ENCODE peak calls at places on chromosomes 4 and X, in seven cellular contexts. A, T, I, E, G, H and U are unnamed samples.

GRCh38 chr4:7281316-7282093 is 89.2 kb downstream of the SORCS2 start:
- DNase-seq in H (no peak), T (peak), G (no peak), A (no peak), E (no peak), I (no peak), U (no peak)

GRCh38 chr4:176778491-176778890 is 14.2 kb downstream of the VEGFC start:
- DNase-seq in H (no peak), E (no peak), G (no peak), T (peak), I (no peak), A (no peak), U (peak)

GRCh38 chr4:150231108-150231770 is 153.0 kb downstream of the DCLK2 start:
- DNase-seq in I (no peak), E (no peak), H (no peak), T (peak), G (no peak), A (no peak), U (peak)

GRCh38 chrX:35340451-35340850 is 397.9 kb downstream of the FAM47B start:
- DNase-seq in I (no peak), G (no peak), E (no peak), T (no peak), A (no peak), H (no peak), U (peak)

GRCh38 chr4:125741825-125742452 is 427.2 kb downstream of the FAT4 start:
- DNase-seq in T (peak), A (no peak), I (no peak), G (no peak), H (no peak), E (no peak), U (peak)

GRCh38 chr4:158722291-158722916 is 792 bp downstream of the PPID start:
- DNase-seq in T (peak), G (no peak), I (peak), H (no peak), E (peak), A (peak), U (peak)

GRCh38 chr4:128468485-128468989 is 180.9 kb upstream of the PGRMC2 start:
- DNase-seq in H (no peak), I (no peak), G (no peak), T (peak), A (no peak), E (no peak), U (peak)

GRCh38 chrX:129726307-129727111 is 12.3 kb upstream of the XPNPEP2 start:
- DNase-seq in E (peak), I (peak), A (peak), G (peak), T (peak), H (peak), U (peak)

GRCh38 chr4:82753238-82753637 is 45.4 kb downstream of the SCD5 start:
- DNase-seq in E (no peak), T (no peak), A (no peak), I (no peak), H (no peak), G (peak), U (no peak)

GRCh38 chr4:151771664-151772063 is 10.9 kb upstream of the GATB start:
- DNase-seq in I (no peak), E (no peak), T (no peak), G (no peak), A (no peak), H (no peak), U (no peak)

GRCh38 chrX:41327359-41327758 is 6.6 kb upstream of the DDX3X start:
- DNase-seq in H (no peak), G (no peak), T (no peak), A (no peak), E (no peak), I (no peak), U (no peak)

GRCh38 chr4:168154546-168155277 is 62.4 kb downstream of the ANXA10 start:
- DNase-seq in G (no peak), H (no peak), T (no peak), I (no peak), A (no peak), E (no peak), U (no peak)

GRCh38 chrX:136193771-136194170 is 46.4 kb downstream of the FHL1 start:
- DNase-seq in T (no peak), E (no peak), G (peak), A (no peak), H (no peak), I (no peak), U (no peak)

GRCh38 chr4:98446499-98447375 is 185.6 kb downstream of the RAP1GDS1 start:
- DNase-seq in A (no peak), E (no peak), I (no peak), T (peak), H (no peak), G (no peak), U (peak)

GRCh38 chrX:10119399-10119990 is 37.3 kb upstream of the CLCN4 start:
- DNase-seq in G (peak), I (peak), H (peak), A (peak), T (peak), E (peak), U (peak)

GRCh38 chr4:138225477-138225876 is 16.7 kb downstream of the SLC7A11 start:
- DNase-seq in T (peak), I (no peak), G (no peak), E (no peak), A (no peak), H (no peak), U (no peak)

GRCh38 chrX:149205937-149206336 is 299.2 kb downstream of the IDS start:
- DNase-seq in G (no peak), E (no peak), H (no peak), T (no peak), I (no peak), A (no peak), U (no peak)

GRCh38 chrX:149208285-149208684 is 296.8 kb downstream of the IDS start:
- DNase-seq in A (no peak), E (no peak), T (no peak), H (no peak), G (no peak), I (no peak), U (no peak)

GRCh38 chrX:149207518-149207917 is 297.6 kb downstream of the IDS start:
- DNase-seq in G (no peak), H (no peak), I (no peak), E (no peak), T (no peak), A (no peak), U (no peak)
- H3K9ac ChIP-seq in G (no peak), H (no peak), I (no peak), E (no peak), T (no peak), A (no peak), U (no peak)

DNA sequence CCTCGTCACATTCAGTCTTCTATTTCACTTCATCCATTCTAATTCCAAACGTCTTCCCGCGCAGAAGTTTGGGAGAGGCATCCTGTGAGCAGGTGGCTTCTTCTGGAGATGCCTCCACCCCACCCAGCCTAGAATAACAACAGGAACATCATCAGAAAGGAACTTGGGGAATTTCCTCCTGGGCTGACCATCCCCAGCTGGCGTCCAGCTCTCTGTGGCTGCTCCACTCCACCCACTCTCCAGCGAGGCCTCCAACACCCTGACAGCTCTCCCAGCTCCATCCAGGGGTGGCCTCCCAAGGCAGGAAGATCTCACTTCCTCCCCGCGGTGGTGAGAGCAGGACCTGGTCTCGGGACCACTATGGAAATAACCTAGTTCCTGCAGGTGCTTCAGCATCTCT is 5.5 kb upstream of the C4orf50 start:
- DNase-seq in I (no peak), E (no peak), T (no peak), H (no peak), G (no peak), A (no peak), U (no peak)
- H2BK120ac ChIP-seq in I (no peak), E (no peak), T (no peak), H (no peak), G (no peak), A (no peak), U (no peak)

GRCh38 chrX:48961585-48962091 is 4.2 kb upstream of the OTUD5 start:
- DNase-seq in E (peak), T (peak), I (no peak), H (no peak), A (no peak), G (no peak), U (peak)
- H3K9ac ChIP-seq in E (no peak), T (no peak), I (no peak), H (no peak), A (no peak), G (no peak), U (no peak)

DNA sequence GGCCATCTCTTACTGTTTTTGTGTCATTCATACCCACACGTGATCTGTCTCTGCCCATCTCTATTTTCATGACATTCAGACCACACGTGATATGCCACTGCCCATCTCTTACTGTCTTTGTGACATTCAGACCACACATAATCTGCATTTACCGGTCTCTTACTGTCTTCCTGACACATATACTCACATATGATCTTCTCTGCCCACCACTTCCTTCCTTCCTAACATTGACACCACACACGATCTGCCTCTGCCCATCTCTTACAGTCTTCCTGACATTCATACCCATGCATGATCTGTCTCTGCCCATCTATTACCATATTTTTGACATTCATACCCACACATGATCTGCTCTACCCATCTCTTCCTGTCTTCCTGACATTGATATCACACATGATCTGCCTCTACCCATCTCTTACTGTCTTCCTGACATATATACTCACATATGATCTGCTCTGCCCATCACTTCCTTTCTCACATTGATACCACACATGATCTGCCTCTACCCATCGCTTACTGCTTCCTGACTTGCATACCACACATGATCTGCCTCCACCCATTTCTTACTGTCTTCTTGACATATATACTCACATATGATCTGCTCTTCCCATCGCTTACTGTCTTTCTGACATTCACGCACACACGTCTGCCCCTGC is 36.1 kb downstream of the SCML1 start:
- DNase-seq in I (no peak), E (no peak), H (no peak), G (no peak), A (no peak), T (no peak), U (no peak)
- H2BK120ac ChIP-seq in I (no peak), E (no peak), H (no peak), G (no peak), A (no peak), T (no peak), U (no peak)

GRCh38 chrX:53224860-53225797 is at the start of gene KDM5C:
- DNase-seq in I (peak), H (peak), G (peak), T (peak), E (peak), A (peak), U (peak)

GRCh38 chrX:53227224-53227765 is 2.3 kb upstream of the KDM5C start:
- DNase-seq in A (no peak), T (no peak), G (no peak), I (no peak), H (no peak), E (no peak), U (no peak)

GRCh38 chrX:53223955-53224859 is 800 bp downstream of the KDM5C start:
- DNase-seq in A (no peak), E (peak), H (peak), G (no peak), T (peak), I (no peak), U (peak)

GRCh38 chrX:53223068-53223693 is 1.8 kb downstream of the KDM5C start:
- DNase-seq in I (no peak), A (no peak), E (peak), G (no peak), T (no peak), H (no peak), U (no peak)
- H3K9ac ChIP-seq in I (no peak), A (peak), E (peak), G (no peak), T (peak), H (no peak), U (peak)